ENCODE peak calls at places on chromosomes 16 and 17, in five cellular contexts. One of them, this sample, is unnamed.

GRCh38 chr17:9228408-9229159 is 207.3 kb downstream of the NTN1 start:
- DNase-seq in HepG2: no peak
- DNase-seq in GM12878: no peak
- DNase-seq in K562: peak; percentile 8
- DNase-seq in HCT116: no peak
- DNase-seq in this sample: no peak

GRCh38 chr17:19727466-19728113 is 11.2 kb upstream of the SLC47A2 start:
- DNase-seq in HepG2: no peak
- DNase-seq in GM12878: no peak
- DNase-seq in K562: no peak
- DNase-seq in HCT116: no peak
- DNase-seq in this sample: no peak

GRCh38 chr16:2039286-2040030 is 8.2 kb downstream of the NTHL1 start:
- DNase-seq in HepG2: peak; percentile 90
- DNase-seq in GM12878: no peak
- DNase-seq in K562: peak; percentile 36
- DNase-seq in HCT116: no peak
- DNase-seq in this sample: no peak

GRCh38 chr16:20628213-20628612 is 52.0 kb upstream of the ACSM2B start:
- DNase-seq in HepG2: no peak
- DNase-seq in GM12878: no peak
- DNase-seq in K562: no peak
- DNase-seq in HCT116: no peak
- DNase-seq in this sample: no peak

GRCh38 chr16:83501481-83501880 is 306.3 kb upstream of the HSBP1 start:
- DNase-seq in HepG2: no peak
- DNase-seq in GM12878: no peak
- DNase-seq in K562: no peak
- DNase-seq in HCT116: no peak
- DNase-seq in this sample: no peak

GRCh38 chr16:10521681-10522274 is 58.6 kb downstream of the EMP2 start:
- DNase-seq in HepG2: peak; percentile 79
- DNase-seq in GM12878: no peak
- DNase-seq in K562: peak; percentile 80
- DNase-seq in HCT116: peak; percentile 42
- DNase-seq in this sample: peak; percentile 83

GRCh38 chr17:77701996-77702395 is 256.5 kb upstream of the TNRC6C start:
- DNase-seq in HepG2: no peak
- DNase-seq in GM12878: no peak
- DNase-seq in K562: no peak
- DNase-seq in HCT116: no peak
- DNase-seq in this sample: no peak

GRCh38 chr16:17470002-17470870 is 524 bp downstream of the XYLT1 start:
- DNase-seq in HepG2: no peak
- DNase-seq in GM12878: no peak
- DNase-seq in K562: no peak
- DNase-seq in HCT116: no peak
- DNase-seq in this sample: no peak

GRCh38 chr17:67624886-67625656 is 92.7 kb upstream of the NOL11 start:
- DNase-seq in HepG2: no peak
- DNase-seq in GM12878: no peak
- DNase-seq in K562: no peak
- DNase-seq in HCT116: no peak
- DNase-seq in this sample: peak; percentile 33

GRCh38 chr17:15651583-15652110 is 32.1 kb upstream of the FBXW10B start:
- DNase-seq in HepG2: peak; percentile 48
- DNase-seq in GM12878: peak; percentile 33
- DNase-seq in K562: peak; percentile 94
- DNase-seq in HCT116: peak; percentile 95
- DNase-seq in this sample: peak; percentile 67

GRCh38 chr16:87384162-87384999 is 805 bp upstream of the FBXO31 start:
- DNase-seq in HepG2: peak; percentile 57
- DNase-seq in GM12878: no peak
- DNase-seq in K562: no peak
- DNase-seq in HCT116: no peak
- DNase-seq in this sample: peak; percentile 79
- TF ChIP-seq REST in HepG2: no peak
- TF ChIP-seq REST in GM12878: no peak
- TF ChIP-seq REST in K562: no peak
- TF ChIP-seq REST in HCT116: no peak
- TF ChIP-seq REST in this sample: no peak

GRCh38 chr16:30119428-30119827 is 3.6 kb downstream of the MAPK3 start:
- DNase-seq in HepG2: no peak
- DNase-seq in GM12878: no peak
- DNase-seq in K562: no peak
- DNase-seq in HCT116: no peak
- DNase-seq in this sample: no peak

GRCh38 chr16:30120340-30121105 is 2.5 kb downstream of the MAPK3 start:
- DNase-seq in HepG2: no peak
- DNase-seq in GM12878: no peak
- DNase-seq in K562: no peak
- DNase-seq in HCT116: no peak
- DNase-seq in this sample: no peak

GRCh38 chr16:30122621-30123160 is 329 bp downstream of the MAPK3 start:
- DNase-seq in HepG2: no peak
- DNase-seq in GM12878: no peak
- DNase-seq in K562: peak; percentile 13
- DNase-seq in HCT116: no peak
- DNase-seq in this sample: peak; percentile 67

GRCh38 chr16:30124985-30125379 is 2.0 kb upstream of the MAPK3 start:
- DNase-seq in HepG2: no peak
- DNase-seq in GM12878: no peak
- DNase-seq in K562: no peak
- DNase-seq in HCT116: no peak
- DNase-seq in this sample: no peak

GRCh38 chr16:30121741-30122620 is 1.0 kb downstream of the MAPK3 start:
- DNase-seq in HepG2: no peak
- DNase-seq in GM12878: no peak
- DNase-seq in K562: no peak
- DNase-seq in HCT116: no peak
- DNase-seq in this sample: no peak
- H2AFZ ChIP-seq in HepG2: no peak overlapping the region
- H2AFZ ChIP-seq in GM12878: peak overlapping the region; percentile 56
- H2AFZ ChIP-seq in K562: no peak overlapping the region
- H2AFZ ChIP-seq in HCT116: no peak overlapping the region
- H2AFZ ChIP-seq in this sample: peak overlapping the region; percentile 96

GRCh38 chr17:48545022-48545376 is at the start of gene HOXB2:
- DNase-seq in HepG2: no peak
- DNase-seq in GM12878: no peak
- DNase-seq in K562: peak; percentile 74
- DNase-seq in HCT116: no peak
- DNase-seq in this sample: peak; percentile 49

GRCh38 chr17:48542114-48542955 is 2.6 kb downstream of the HOXB2 start:
- DNase-seq in HepG2: no peak
- DNase-seq in GM12878: no peak
- DNase-seq in K562: peak; percentile 58
- DNase-seq in HCT116: no peak
- DNase-seq in this sample: peak; percentile 35

GRCh38 chr17:48544356-48545021 is 420 bp downstream of the HOXB2 start:
- DNase-seq in HepG2: no peak
- DNase-seq in GM12878: no peak
- DNase-seq in K562: peak; percentile 79
- DNase-seq in HCT116: no peak
- DNase-seq in this sample: peak; percentile 77

GRCh38 chr17:48542956-48543853 is 1.7 kb downstream of the HOXB2 start:
- DNase-seq in HepG2: no peak
- DNase-seq in GM12878: no peak
- DNase-seq in K562: peak; percentile 79
- DNase-seq in HCT116: no peak
- DNase-seq in this sample: peak; percentile 72

DNA sequence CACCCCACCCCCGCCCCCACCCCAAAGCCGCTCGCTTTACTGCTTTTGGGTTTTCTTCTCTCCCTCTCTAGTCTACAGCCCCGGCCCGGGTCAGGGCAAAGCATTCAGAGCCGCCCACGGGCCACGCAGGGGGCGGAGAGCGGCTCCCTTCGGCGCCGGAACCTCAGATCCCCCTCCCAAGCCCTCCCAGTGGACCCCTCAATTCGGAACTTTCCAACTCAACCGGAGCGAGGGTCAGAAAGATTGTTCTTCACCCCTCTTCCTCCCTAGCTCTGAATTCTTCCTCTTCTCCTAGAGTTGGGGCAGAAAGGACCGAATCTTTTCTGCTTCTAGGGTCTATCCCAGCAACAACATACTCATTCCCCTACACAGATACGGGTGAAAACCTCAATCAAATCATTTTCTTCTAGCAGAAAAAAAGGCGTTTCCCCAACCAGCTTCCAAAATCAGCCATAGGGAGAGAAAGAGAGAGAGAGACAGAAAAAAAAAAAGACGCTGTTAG is 1.0 kb downstream of the HOXB2 start:
- DNase-seq in HepG2: no peak
- DNase-seq in GM12878: no peak
- DNase-seq in K562: no peak
- DNase-seq in HCT116: no peak
- DNase-seq in this sample: no peak
- TF ChIP-seq EZH2 in HepG2: no peak
- TF ChIP-seq EZH2 in GM12878: no peak
- TF ChIP-seq EZH2 in K562: no peak
- TF ChIP-seq EZH2 in HCT116: no peak
- TF ChIP-seq EZH2 in this sample: peak; percentile 97

DNA sequence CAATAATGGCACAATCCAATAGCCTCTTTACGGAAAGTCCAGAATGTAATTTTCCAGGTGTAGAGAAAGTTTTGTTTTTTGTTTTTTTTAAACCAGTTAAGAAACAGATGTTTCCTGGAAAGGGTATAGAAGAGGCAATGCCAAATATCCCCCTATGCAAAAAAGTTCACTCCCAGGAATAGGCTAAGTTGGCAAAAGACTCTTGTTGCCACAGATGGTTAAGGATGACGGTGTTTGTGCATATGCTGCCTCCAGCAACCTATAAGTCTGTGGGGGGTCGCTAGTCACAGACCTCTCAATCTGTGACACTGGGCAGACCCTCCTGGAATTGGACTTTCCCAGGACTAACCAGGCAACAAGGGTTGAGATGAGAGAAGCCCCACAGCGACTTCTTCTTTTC is 20.9 kb upstream of the HP start:
- DNase-seq in HepG2: no peak
- DNase-seq in GM12878: no peak
- DNase-seq in K562: no peak
- DNase-seq in HCT116: no peak
- DNase-seq in this sample: no peak
- TF ChIP-seq REST in HepG2: no peak
- TF ChIP-seq REST in GM12878: no peak
- TF ChIP-seq REST in K562: no peak
- TF ChIP-seq REST in HCT116: no peak
- TF ChIP-seq REST in this sample: no peak

GRCh38 chr16:11957591-11958395 is 7.2 kb upstream of the TNFRSF17 start:
- DNase-seq in HepG2: no peak
- DNase-seq in GM12878: no peak
- DNase-seq in K562: no peak
- DNase-seq in HCT116: no peak
- DNase-seq in this sample: no peak
- H2AFZ ChIP-seq in HepG2: no peak overlapping the region
- H2AFZ ChIP-seq in GM12878: no peak overlapping the region
- H2AFZ ChIP-seq in K562: no peak overlapping the region
- H2AFZ ChIP-seq in HCT116: no peak overlapping the region
- H2AFZ ChIP-seq in this sample: no peak overlapping the region

DNA sequence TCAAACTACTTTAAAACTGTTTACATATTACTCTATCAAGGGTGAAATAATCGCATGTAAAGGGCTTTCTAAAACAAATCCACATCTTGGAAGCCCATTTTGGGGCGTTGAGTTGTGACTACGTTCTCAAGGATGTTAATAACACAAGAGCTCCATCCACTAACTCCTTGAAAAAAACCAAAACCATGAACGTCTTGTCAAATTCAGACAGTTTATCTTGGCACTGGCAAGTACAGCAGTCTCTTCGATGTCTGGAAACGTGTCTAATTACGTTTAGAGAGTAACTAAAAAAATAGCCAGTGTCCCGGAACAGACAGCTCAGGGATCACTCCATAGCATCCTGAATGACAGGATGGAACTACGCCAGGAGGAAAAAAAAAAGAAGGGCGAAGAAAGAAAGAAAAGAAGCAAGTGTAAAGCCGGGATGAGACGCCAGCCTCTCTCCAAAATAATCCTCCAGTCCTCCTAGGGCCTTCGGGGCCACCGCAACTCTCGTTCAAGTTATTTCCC is 965 bp downstream of the MYO1D start:
- DNase-seq in HepG2: no peak
- DNase-seq in GM12878: no peak
- DNase-seq in K562: no peak
- DNase-seq in HCT116: no peak
- DNase-seq in this sample: no peak
- TF ChIP-seq EZH2 in HepG2: no peak
- TF ChIP-seq EZH2 in GM12878: no peak
- TF ChIP-seq EZH2 in K562: no peak
- TF ChIP-seq EZH2 in HCT116: no peak
- TF ChIP-seq EZH2 in this sample: no peak

GRCh38 chr17:69872675-69873262 is 202.3 kb upstream of the KCNJ16 start:
- DNase-seq in HepG2: no peak
- DNase-seq in GM12878: no peak
- DNase-seq in K562: no peak
- DNase-seq in HCT116: no peak
- DNase-seq in this sample: no peak

GRCh38 chr17:69871318-69871717 is 203.7 kb upstream of the KCNJ16 start:
- DNase-seq in HepG2: no peak
- DNase-seq in GM12878: no peak
- DNase-seq in K562: no peak
- DNase-seq in HCT116: no peak
- DNase-seq in this sample: no peak

GRCh38 chr17:69870751-69871199 is 204.2 kb upstream of the KCNJ16 start:
- DNase-seq in HepG2: no peak
- DNase-seq in GM12878: no peak
- DNase-seq in K562: no peak
- DNase-seq in HCT116: no peak
- DNase-seq in this sample: peak; percentile 41

GRCh38 chr17:69869667-69870066 is 205.4 kb upstream of the KCNJ16 start:
- DNase-seq in HepG2: no peak
- DNase-seq in GM12878: no peak
- DNase-seq in K562: no peak
- DNase-seq in HCT116: no peak
- DNase-seq in this sample: no peak

DNA sequence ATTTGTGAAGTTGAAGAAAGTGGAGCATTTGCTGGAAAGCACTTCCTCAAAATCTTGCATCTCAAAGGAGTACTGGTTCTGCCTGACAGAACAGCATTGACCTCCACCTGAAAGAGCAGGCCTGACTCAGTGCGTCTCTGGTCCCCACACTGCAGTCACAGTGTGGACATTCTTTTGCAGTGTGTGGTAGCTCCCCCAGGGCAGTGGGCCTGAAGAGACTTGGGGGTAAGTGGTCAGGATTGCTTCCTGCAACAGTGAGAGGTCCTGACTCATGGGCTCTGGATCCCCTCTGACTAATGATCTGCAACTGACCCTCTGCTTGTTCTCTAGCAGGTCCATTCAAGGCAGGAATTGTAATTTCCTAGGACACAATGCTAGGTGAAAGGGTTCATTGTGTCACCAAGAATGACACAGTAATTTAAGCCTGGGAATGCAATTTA is 204.9 kb upstream of the KCNJ16 start:
- DNase-seq in HepG2: no peak
- DNase-seq in GM12878: no peak
- DNase-seq in K562: no peak
- DNase-seq in HCT116: no peak
- DNase-seq in this sample: no peak
- TF ChIP-seq REST in HepG2: no peak
- TF ChIP-seq REST in GM12878: no peak
- TF ChIP-seq REST in K562: no peak
- TF ChIP-seq REST in HCT116: no peak
- TF ChIP-seq REST in this sample: no peak

GRCh38 chr17:39014795-39015545 is 47.8 kb upstream of the FBXO47 start:
- DNase-seq in HepG2: no peak
- DNase-seq in GM12878: no peak
- DNase-seq in K562: peak; percentile 57
- DNase-seq in HCT116: no peak
- DNase-seq in this sample: no peak
- H2AFZ ChIP-seq in HepG2: no peak overlapping the region
- H2AFZ ChIP-seq in GM12878: no peak overlapping the region
- H2AFZ ChIP-seq in K562: peak overlapping the region; percentile 91
- H2AFZ ChIP-seq in HCT116: peak overlapping the region; percentile 70
- H2AFZ ChIP-seq in this sample: peak overlapping the region; percentile 69

GRCh38 chr16:66925322-66925840 is at the start of gene RRAD:
- DNase-seq in HepG2: no peak
- DNase-seq in GM12878: no peak
- DNase-seq in K562: peak; percentile 35
- DNase-seq in HCT116: no peak
- DNase-seq in this sample: peak; percentile 50
- TF ChIP-seq EZH2 in HepG2: peak; percentile 89
- TF ChIP-seq EZH2 in GM12878: no peak
- TF ChIP-seq EZH2 in K562: no peak
- TF ChIP-seq EZH2 in HCT116: no peak
- TF ChIP-seq EZH2 in this sample: peak; percentile 68